ENCODE peak calls at places on chromosomes 2 and 18, in seven cellular contexts. D, T, X, U, J, S and A are unnamed samples.

GRCh38 chr2:226050822-226051221 is 651.3 kb downstream of the NYAP2 start:
- DNase-seq in D (no peak), T (no peak), X (no peak), U (no peak), J (no peak), S (no peak), A (no peak)

GRCh38 chr2:10951558-10952414 is 40.1 kb downstream of the KCNF1 start:
- DNase-seq in D (no peak), T (no peak), X (no peak), U (peak), J (no peak), S (no peak), A (no peak)

GRCh38 chr2:26772064-26773001 is 8.2 kb downstream of the SLC35F6 start:
- DNase-seq in D (no peak), T (peak), X (no peak), U (peak), J (peak), S (no peak), A (peak)

GRCh38 chr2:24375349-24376087 is 15.2 kb upstream of the ITSN2 start:
- DNase-seq in D (no peak), T (no peak), X (no peak), U (no peak), J (no peak), S (no peak), A (no peak)

GRCh38 chr2:210598219-210598618 is 41.8 kb downstream of the CPS1 start:
- DNase-seq in D (no peak), T (no peak), X (no peak), U (no peak), J (no peak), S (no peak), A (no peak)

GRCh38 chr2:105330681-105331375 is 1.3 kb upstream of the TGFBRAP1 start:
- DNase-seq in D (no peak), T (no peak), X (no peak), U (no peak), J (no peak), S (no peak), A (no peak)

GRCh38 chr18:31497711-31498449 is at the start of gene DSG2:
- DNase-seq in D (no peak), T (no peak), X (peak), U (no peak), J (peak), S (peak), A (peak)

GRCh38 chr2:240258685-240259084 is 118.2 kb upstream of the OTOS start:
- DNase-seq in D (no peak), T (no peak), X (no peak), U (no peak), J (no peak), S (no peak), A (no peak)

GRCh38 chr2:218406949-218407703 is 7.5 kb downstream of the CTDSP1 start:
- DNase-seq in D (peak), T (peak), X (no peak), U (peak), J (peak), S (no peak), A (peak)

GRCh38 chr18:75132068-75132467 is 76.9 kb downstream of the PTGR3 start:
- DNase-seq in D (no peak), T (no peak), X (no peak), U (no peak), J (no peak), S (no peak), A (no peak)

GRCh38 chr2:12883911-12884310 is 167.2 kb downstream of the TRIB2 start:
- DNase-seq in D (no peak), T (no peak), X (no peak), U (no peak), J (no peak), S (no peak), A (peak)

GRCh38 chr2:241821460-241822263 is 12.7 kb downstream of the NEU4 start:
- DNase-seq in D (no peak), T (no peak), X (no peak), U (no peak), J (no peak), S (peak), A (no peak)

GRCh38 chr2:127649100-127649611 is 3.2 kb downstream of the GPR17 start:
- DNase-seq in D (peak), T (no peak), X (no peak), U (peak), J (no peak), S (no peak), A (no peak)

GRCh38 chr2:201923991-201924390 is 109.7 kb upstream of the FZD7 start:
- DNase-seq in D (no peak), T (no peak), X (no peak), U (no peak), J (no peak), S (no peak), A (no peak)

GRCh38 chr2:183079335-183079775 is 808 bp downstream of the DUSP19 start:
- DNase-seq in D (no peak), T (peak), X (no peak), U (no peak), J (no peak), S (no peak), A (peak)

GRCh38 chr2:218252509-218253247 is 8.1 kb upstream of the GPBAR1 start:
- DNase-seq in D (no peak), T (peak), X (no peak), U (no peak), J (no peak), S (no peak), A (no peak)

GRCh38 chr2:18611184-18611583 is 21.8 kb upstream of the NT5C1B start:
- DNase-seq in D (no peak), T (peak), X (peak), U (no peak), J (no peak), S (no peak), A (no peak)

GRCh38 chr2:133586978-133587377 is 18.7 kb upstream of the NCKAP5 start:
- DNase-seq in D (no peak), T (no peak), X (no peak), U (no peak), J (no peak), S (no peak), A (no peak)

GRCh38 chr18:46071615-46071893 is 506 bp downstream of the PSTPIP2 start:
- DNase-seq in D (no peak), T (no peak), X (no peak), U (no peak), J (no peak), S (peak), A (no peak)

GRCh38 chr2:64383016-64383588 is 70.9 kb upstream of the LGALSL start:
- DNase-seq in D (no peak), T (no peak), X (no peak), U (no peak), J (no peak), S (no peak), A (no peak)

GRCh38 chr2:239259173-239259572 is 141.6 kb downstream of the HDAC4 start:
- DNase-seq in D (no peak), T (no peak), X (no peak), U (no peak), J (no peak), S (no peak), A (no peak)

GRCh38 chr2:127197475-127198385 is 22.4 kb downstream of the CYP27C1 start:
- DNase-seq in D (peak), T (peak), X (peak), U (peak), J (peak), S (no peak), A (peak)

GRCh38 chr18:70075906-70076305 is 128.2 kb upstream of the CD226 start:
- DNase-seq in D (no peak), T (peak), X (no peak), U (no peak), J (no peak), S (no peak), A (peak)

GRCh38 chr2:72173640-72174321 is 26.1 kb upstream of the CYP26B1 start:
- DNase-seq in D (no peak), T (no peak), X (no peak), U (no peak), J (no peak), S (no peak), A (no peak)

GRCh38 chr2:3657881-3658280 is at the start of gene ALLC:
- DNase-seq in D (no peak), T (no peak), X (no peak), U (no peak), J (no peak), S (no peak), A (no peak)

GRCh38 chr2:10048501-10049171 is 5.3 kb downstream of the KLF11 start:
- DNase-seq in D (peak), T (peak), X (peak), U (peak), J (no peak), S (peak), A (peak)

GRCh38 chr2:134513468-134513810 is 205.4 kb downstream of the TMEM163 start:
- DNase-seq in D (no peak), T (no peak), X (no peak), U (no peak), J (no peak), S (no peak), A (no peak)

GRCh38 chr2:70144443-70145167 is 46.2 kb downstream of the C2orf42 start:
- DNase-seq in D (no peak), T (no peak), X (no peak), U (no peak), J (no peak), S (no peak), A (no peak)